ENCODE peak calls at places on chromosome 4, in ten cellular contexts. G, Z, W, L, F, C, I, P, Q and M are unnamed samples.
A peak's percentile ranks its signal among the peaks of the same experiment; 100 is the strongest.

GRCh38 chr4:6999172-7000086 is 43.7 kb upstream of the TADA2B start:
- DNase-seq in G (no peak), Z (no peak), W (no peak), L (peak; percentile 75), F (no peak), C (no peak), I (no peak), P (no peak), Q (no peak), M (no peak)

GRCh38 chr4:8850074-8850829 is 21.4 kb downstream of the HMX1 start:
- DNase-seq in G (peak; percentile 23), Z (no peak), W (peak; percentile 47), L (no peak), F (no peak), C (no peak), I (no peak), P (no peak), Q (no peak), M (no peak)

GRCh38 chr4:153248641-153249198 is 44.5 kb downstream of the TRIM2 start:
- DNase-seq in G (no peak), Z (no peak), W (no peak), L (no peak), F (peak; percentile 21), C (no peak), I (no peak), P (no peak), Q (no peak), M (no peak)

GRCh38 chr4:76993787-76994641 is 44.5 kb downstream of the SEPTIN11 start:
- DNase-seq in G (peak; percentile 64), Z (no peak), W (no peak), L (no peak), F (no peak), C (no peak), I (no peak), P (no peak), Q (no peak), M (no peak)

GRCh38 chr4:76548704-76549103 is 113.7 kb downstream of the SHROOM3 start:
- DNase-seq in G (no peak), Z (no peak), W (no peak), L (no peak), F (no peak), C (no peak), I (no peak), P (no peak), Q (no peak), M (no peak)

GRCh38 chr4:110041742-110042141 is 129.1 kb downstream of the EGF start:
- DNase-seq in G (no peak), Z (no peak), W (no peak), L (no peak), F (no peak), C (no peak), I (no peak), P (no peak), Q (no peak), M (no peak)

GRCh38 chr4:4481394-4482000 is 60.4 kb downstream of the STX18 start:
- DNase-seq in G (no peak), Z (no peak), W (no peak), L (no peak), F (no peak), C (no peak), I (no peak), P (no peak), Q (no peak), M (no peak)

GRCh38 chr4:76883147-76883546 is 14.8 kb downstream of the SOWAHB start:
- DNase-seq in G (no peak), Z (no peak), W (no peak), L (no peak), F (no peak), C (no peak), I (peak; percentile 26), P (no peak), Q (no peak), M (no peak)

GRCh38 chr4:159655547-159655946 is 552.7 kb downstream of the RAPGEF2 start:
- DNase-seq in G (no peak), Z (no peak), W (no peak), L (no peak), F (no peak), C (peak; percentile 0), I (no peak), P (no peak), Q (no peak), M (no peak)

GRCh38 chr4:68905598-68906237 is 45.9 kb downstream of the UGT2A3 start:
- DNase-seq in G (no peak), Z (peak; percentile 43), W (no peak), L (no peak), F (no peak), C (no peak), I (no peak), P (peak; percentile 57), Q (no peak), M (no peak)
- H3K4me3 ChIP-seq in G (no peak overlapping the region), Z (peak overlapping the region; percentile 31), W (peak overlapping the region; percentile 39), L (no peak overlapping the region), F (no peak overlapping the region), C (no peak overlapping the region), I (no peak overlapping the region), P (peak overlapping the region; percentile 22), Q (no peak overlapping the region), M (no peak overlapping the region)

DNA sequence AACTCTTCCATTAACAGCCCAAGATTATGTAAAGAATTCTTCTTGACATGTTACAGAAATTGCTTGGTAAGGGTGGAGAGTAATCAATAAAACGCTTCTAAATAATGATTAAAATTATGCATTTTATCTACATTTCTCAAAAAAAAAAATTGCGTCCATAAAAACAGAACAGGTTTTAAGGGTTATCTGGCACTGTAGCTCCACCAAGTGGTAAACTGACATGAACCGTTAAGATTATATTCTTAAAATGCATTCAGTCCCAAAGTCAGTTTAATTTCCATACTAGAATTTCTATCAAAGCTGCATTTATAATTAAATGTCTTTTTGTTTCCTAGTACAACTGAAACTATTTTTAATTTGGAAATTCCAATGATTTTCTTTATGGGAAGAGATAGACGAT is 214.0 kb upstream of the UGT8 start:
- DNase-seq in G (no peak), Z (no peak), W (no peak), L (no peak), F (no peak), C (peak; percentile 71), I (no peak), P (no peak), Q (no peak), M (peak; percentile 30)
- TF ChIP-seq CTCF in G (peak; percentile 28), Z (no peak), W (peak; percentile 43), L (no peak), F (no peak), C (peak; percentile 64), I (peak; percentile 30), P (no peak), Q (peak; percentile 22), M (peak; percentile 34)

GRCh38 chr4:84965558-84966381 is 720 bp downstream of the WDFY3 start:
- DNase-seq in G (peak; percentile 74), Z (peak; percentile 40), W (peak; percentile 83), L (no peak), F (peak; percentile 55), C (peak; percentile 32), I (no peak), P (peak; percentile 40), Q (no peak), M (no peak)

GRCh38 chr4:84964995-84965557 is 1.4 kb downstream of the WDFY3 start:
- DNase-seq in G (no peak), Z (no peak), W (no peak), L (no peak), F (no peak), C (no peak), I (no peak), P (no peak), Q (no peak), M (no peak)

GRCh38 chr4:84966382-84967291 is at the start of gene WDFY3:
- DNase-seq in G (peak; percentile 90), Z (peak; percentile 78), W (peak; percentile 91), L (peak; percentile 92), F (peak; percentile 78), C (peak; percentile 91), I (no peak), P (peak; percentile 78), Q (peak; percentile 56), M (peak; percentile 63)

GRCh38 chr4:84968936-84969335 is 2.4 kb upstream of the WDFY3 start:
- DNase-seq in G (no peak), Z (no peak), W (no peak), L (no peak), F (no peak), C (peak; percentile 14), I (no peak), P (no peak), Q (no peak), M (no peak)

GRCh38 chr4:84967292-84967651 is 782 bp upstream of the WDFY3 start:
- DNase-seq in G (no peak), Z (no peak), W (no peak), L (no peak), F (no peak), C (peak; percentile 66), I (no peak), P (no peak), Q (no peak), M (no peak)
- H3K4me3 ChIP-seq in G (peak overlapping the region; percentile 89), Z (peak overlapping the region; percentile 83), W (peak overlapping the region; percentile 82), L (peak overlapping the region; percentile 96), F (peak overlapping the region; percentile 66), C (peak overlapping the region; percentile 75), I (peak overlapping the region; percentile 76), P (peak overlapping the region; percentile 77), Q (peak overlapping the region; percentile 91), M (peak overlapping the region; percentile 74)

GRCh38 chr4:103095080-103095479 is 4.6 kb downstream of the BDH2 start:
- DNase-seq in G (no peak), Z (no peak), W (no peak), L (no peak), F (no peak), C (no peak), I (no peak), P (no peak), Q (no peak), M (no peak)

GRCh38 chr4:103092245-103092644 is 7.4 kb downstream of the BDH2 start:
- DNase-seq in G (no peak), Z (no peak), W (no peak), L (no peak), F (no peak), C (no peak), I (no peak), P (no peak), Q (no peak), M (no peak)

GRCh38 chr4:103086565-103086964 is 10.0 kb upstream of the SLC9B2 start:
- DNase-seq in G (no peak), Z (no peak), W (no peak), L (no peak), F (no peak), C (no peak), I (no peak), P (no peak), Q (no peak), M (no peak)

GRCh38 chr4:103097112-103097511 is 2.5 kb downstream of the BDH2 start:
- DNase-seq in G (no peak), Z (no peak), W (no peak), L (no peak), F (no peak), C (no peak), I (no peak), P (no peak), Q (no peak), M (no peak)

DNA sequence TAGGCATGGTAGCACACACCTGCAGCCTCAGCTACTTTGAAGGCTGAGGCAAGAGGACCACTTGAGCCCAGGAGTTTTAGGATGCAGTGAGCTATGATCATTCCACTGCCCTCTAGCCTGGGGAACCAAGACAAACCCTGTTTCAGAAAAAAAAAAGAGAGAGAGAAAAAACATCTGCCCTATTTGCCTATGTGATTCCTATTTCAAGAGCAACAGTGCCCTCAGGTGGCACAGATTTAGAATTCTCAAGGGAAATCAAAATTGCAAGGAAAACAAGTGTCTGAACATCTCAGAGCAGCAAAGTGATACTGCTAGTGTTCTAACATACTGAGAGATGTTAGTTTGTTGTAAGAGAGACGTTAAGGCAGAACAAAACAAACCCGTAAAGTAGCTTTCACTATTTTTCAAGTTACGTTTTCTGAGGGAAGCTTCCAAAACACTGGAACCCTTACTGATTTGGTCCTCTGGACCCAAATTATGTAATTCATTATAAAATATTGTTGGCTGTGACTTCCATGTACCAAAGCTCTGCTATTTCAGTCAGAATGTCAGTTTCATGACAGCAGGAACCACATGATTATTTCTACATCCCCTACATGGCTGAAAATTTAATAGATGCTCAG is 7.9 kb downstream of the BDH2 start:
- DNase-seq in G (no peak), Z (no peak), W (no peak), L (peak; percentile 50), F (no peak), C (peak; percentile 73), I (no peak), P (peak; percentile 9), Q (no peak), M (no peak)
- TF ChIP-seq CTCF in G (peak; percentile 53), Z (no peak), W (peak; percentile 56), L (peak; percentile 24), F (peak; percentile 37), C (peak; percentile 54), I (peak; percentile 41), P (no peak), Q (peak; percentile 17), M (peak; percentile 52)